ENCODE peak calls at places on chromosomes 5 and 9, in eight cellular contexts. R is cardiac fibroblast; P is lung; L is upper lobe of left lung; U is activated naive CD8-positive, alpha-beta T cell treated with anti-CD3 and anti-CD28 coated beads, Interleukin-2, amount 50 U/mL, for 16 hours; F is dorsolateral prefrontal cortex; A is fibroblast of pulmonary artery; O is GM20000. C is an unnamed sample.

GRCh38 chr5:125602184-125602583 is 821.0 kb upstream of the GRAMD2B start:
- DNase-seq in R (no peak), P (no peak), L (no peak), U (no peak), F (no peak), A (no peak), O (no peak), C (no peak)

GRCh38 chr5:142717582-142718215 is 31.8 kb upstream of the FGF1 start:
- DNase-seq in R (peak), P (no peak), L (no peak), U (no peak), F (no peak), A (peak), O (peak), C (no peak)

GRCh38 chr5:11715797-11716196 is 188.4 kb downstream of the CTNND2 start:
- DNase-seq in R (no peak), P (no peak), L (no peak), U (no peak), F (no peak), A (no peak), O (no peak), C (no peak)

GRCh38 chr5:101788797-101789196 is 507.3 kb downstream of the SLCO4C1 start:
- DNase-seq in R (no peak), P (no peak), L (no peak), U (no peak), F (no peak), A (no peak), O (no peak), C (no peak)

GRCh38 chr9:78893758-78894157 is 596.8 kb downstream of the PSAT1 start:
- DNase-seq in R (no peak), P (no peak), L (no peak), U (no peak), F (no peak), A (no peak), O (no peak), C (no peak)

GRCh38 chr5:7671420-7671819 is 179.5 kb downstream of the CFAP90 start:
- DNase-seq in R (no peak), P (no peak), L (no peak), U (no peak), F (no peak), A (no peak), O (no peak), C (no peak)

GRCh38 chr9:137085918-137086530 is 761 bp upstream of the MAN1B1 start:
- DNase-seq in R (peak), P (peak), L (no peak), U (no peak), F (no peak), A (peak), O (peak), C (peak)

GRCh38 chr5:42791151-42791550 is 20.5 kb downstream of the SELENOP start:
- DNase-seq in R (no peak), P (no peak), L (no peak), U (no peak), F (no peak), A (no peak), O (no peak), C (no peak)

GRCh38 chr9:19113964-19114679 is 11.4 kb upstream of the HAUS6 start:
- DNase-seq in R (peak), P (no peak), L (no peak), U (no peak), F (no peak), A (no peak), O (no peak), C (no peak)

GRCh38 chr5:86797677-86798076 is 179.9 kb downstream of the COX7C start:
- DNase-seq in R (no peak), P (no peak), L (no peak), U (no peak), F (no peak), A (no peak), O (no peak), C (no peak)

GRCh38 chr5:178125253-178125916 is 5.4 kb upstream of the RMND5B start:
- DNase-seq in R (no peak), P (no peak), L (no peak), U (no peak), F (no peak), A (no peak), O (no peak), C (no peak)

C was measured in heart right ventricle.